ENCODE peak calls at places on chromosomes 7 and 10, in six cellular contexts. A is fibroblast of the aortic adventitia, E is astrocyte of the spinal cord, D is Right ventricle myocardium superior, F is SK-N-DZ, G is IMR-90. R is an unnamed sample.

GRCh38 chr7:148584154-148584827 is 6.3 kb upstream of the C7orf33 start:
- DNase-seq in A (no peak), E (no peak), D (no peak), F (no peak), G (no peak), R (no peak)

GRCh38 chr10:112991888-112992491 is 41.9 kb downstream of the TCF7L2 start:
- DNase-seq in A (no peak), E (no peak), D (no peak), F (no peak), G (no peak), R (no peak)

GRCh38 chr10:75599875-75600648 is 168.6 kb downstream of the LRMDA start:
- DNase-seq in A (no peak), E (no peak), D (no peak), F (no peak), G (no peak), R (no peak)

GRCh38 chr7:73646785-73647724 is 20.6 kb upstream of the VPS37D start:
- DNase-seq in A (no peak), E (no peak), D (no peak), F (no peak), G (no peak), R (no peak)

GRCh38 chr10:31921031-31921430 is 7.6 kb downstream of the ARHGAP12 start:
- DNase-seq in A (no peak), E (no peak), D (no peak), F (no peak), G (no peak), R (no peak)

GRCh38 chr10:47173929-47174442 is 126.0 kb upstream of the GDF10 start:
- DNase-seq in A (no peak), E (no peak), D (no peak), F (no peak), G (no peak), R (no peak)

GRCh38 chr7:22320416-22320815 is 36.5 kb downstream of the RAPGEF5 start:
- DNase-seq in A (no peak), E (no peak), D (no peak), F (no peak), G (no peak), R (no peak)

GRCh38 chr7:148367701-148368475 is 222.7 kb upstream of the C7orf33 start:
- DNase-seq in A (no peak), E (no peak), D (no peak), F (peak), G (no peak), R (no peak)

GRCh38 chr10:87752571-87752970 is 65.5 kb downstream of the ATAD1 start:
- DNase-seq in A (peak), E (peak), D (no peak), F (no peak), G (peak), R (peak)

GRCh38 chr7:45191361-45191760 is 33.8 kb downstream of the RAMP3 start:
- DNase-seq in A (no peak), E (no peak), D (no peak), F (no peak), G (no peak), R (no peak)

GRCh38 chr7:143410523-143411004 is 1.9 kb upstream of the EPHA1 start:
- DNase-seq in A (peak), E (no peak), D (no peak), F (no peak), G (peak), R (no peak)

GRCh38 chr7:38736135-38736534 is 105.0 kb upstream of the AMPH start:
- DNase-seq in A (peak), E (no peak), D (no peak), F (no peak), G (peak), R (no peak)

GRCh38 chr10:105986896-105987638 is 1177.4 kb downstream of the SORCS1 start:
- DNase-seq in A (no peak), E (no peak), D (no peak), F (no peak), G (no peak), R (no peak)

GRCh38 chr10:123847686-123848432 is 43.7 kb downstream of the CPXM2 start:
- DNase-seq in A (peak), E (no peak), D (no peak), F (no peak), G (no peak), R (no peak)

GRCh38 chr7:129779602-129780256 is 168.2 kb downstream of the NRF1 start:
- DNase-seq in A (no peak), E (no peak), D (no peak), F (no peak), G (no peak), R (no peak)

GRCh38 chr7:102433319-102434038 is at the start of gene ORAI2:
- DNase-seq in A (peak), E (peak), D (peak), F (peak), G (peak), R (peak)

GRCh38 chr7:29193316-29194205 is 1.0 kb upstream of the CHN2 start:
- DNase-seq in A (no peak), E (no peak), D (no peak), F (peak), G (no peak), R (no peak)

GRCh38 chr10:67629461-67629971 is 66.5 kb downstream of the CTNNA3 start:
- DNase-seq in A (peak), E (peak), D (no peak), F (peak), G (peak), R (peak)

GRCh38 chr10:100128951-100129350 is 47.3 kb upstream of the CPN1 start:
- DNase-seq in A (no peak), E (no peak), D (no peak), F (no peak), G (no peak), R (no peak)

GRCh38 chr7:22563621-22564241 is 63.7 kb upstream of the STEAP1B start:
- DNase-seq in A (peak), E (peak), D (no peak), F (no peak), G (peak), R (peak)

GRCh38 chr7:113062499-113062898 is 24.1 kb downstream of the GPR85 start:
- DNase-seq in A (no peak), E (no peak), D (no peak), F (no peak), G (no peak), R (no peak)

GRCh38 chr7:132499065-132499464 is 77.2 kb downstream of the PLXNA4 start:
- DNase-seq in A (no peak), E (no peak), D (no peak), F (peak), G (no peak), R (no peak)

GRCh38 chr7:140402178-140402835 is 1.6 kb upstream of the RAB19 start:
- DNase-seq in A (peak), E (peak), D (no peak), F (no peak), G (peak), R (no peak)

GRCh38 chr7:41603985-41604384 is 98.9 kb downstream of the INHBA start:
- DNase-seq in A (no peak), E (no peak), D (no peak), F (no peak), G (no peak), R (no peak)

GRCh38 chr10:76337641-76338040 is 906.2 kb downstream of the LRMDA start:
- DNase-seq in A (peak), E (peak), D (no peak), F (no peak), G (peak), R (peak)

GRCh38 chr10:77524300-77524711 is 113.3 kb downstream of the KCNMA1 start:
- DNase-seq in A (peak), E (peak), D (no peak), F (no peak), G (peak), R (no peak)

GRCh38 chr7:22672892-22673637 is 53.9 kb upstream of the IL6 start:
- DNase-seq in A (no peak), E (peak), D (no peak), F (no peak), G (peak), R (no peak)

GRCh38 chr10:129971381-129972144 is 7.5 kb upstream of the EBF3 start:
- DNase-seq in A (peak), E (no peak), D (peak), F (peak), G (peak), R (peak)

GRCh38 chr7:49774459-49775064 is 1.1 kb downstream of the VWC2 start:
- DNase-seq in A (no peak), E (no peak), D (peak), F (no peak), G (no peak), R (no peak)

GRCh38 chr10:43024942-43025700 is 51.7 kb upstream of the RET start:
- DNase-seq in A (no peak), E (no peak), D (no peak), F (no peak), G (no peak), R (no peak)

R was measured in dermis blood vessel endothelial cell.